ENCODE peak calls at places on chromosomes 2 and 18, in four cellular contexts. U, Z, X and M are unnamed samples. For H3K9me2, the result is how much of the 10 kb centered on the place peaks cover.

GRCh38 chr2:110149330-110150220 is 34.0 kb upstream of the MALL start:
- DNase-seq in U (no peak), Z (no peak), X (no peak), M (peak)

GRCh38 chr18:61782545-61782944 is 110.3 kb downstream of the RNF152 start:
- DNase-seq in X (no peak), Z (no peak), U (no peak), M (no peak)

GRCh38 chr2:118990757-118991545 is 49.0 kb downstream of the MARCO start:
- DNase-seq in X (no peak), U (no peak), Z (no peak), M (no peak)

GRCh38 chr2:75516378-75517122 is 44.2 kb downstream of the EVA1A start:
- DNase-seq in U (no peak), Z (no peak), X (peak), M (no peak)

GRCh38 chr2:120712180-120712678 is 23.4 kb upstream of the GLI2 start:
- DNase-seq in X (no peak), U (no peak), Z (no peak), M (peak)

GRCh38 chr2:96163768-96164429 is 18.7 kb upstream of the DUSP2 start:
- DNase-seq in X (no peak), U (no peak), Z (no peak), M (no peak)

GRCh38 chr2:54635554-54636152 is 87.8 kb upstream of the EML6 start:
- DNase-seq in U (no peak), Z (no peak), X (no peak), M (peak)

GRCh38 chr2:173048901-173049661 is 26.6 kb upstream of the MAP3K20 start:
- DNase-seq in X (peak), U (no peak), Z (no peak), M (peak)

GRCh38 chr2:227462972-227463931 is 8.7 kb upstream of the AGFG1 start:
- DNase-seq in X (no peak), Z (peak), U (no peak), M (no peak)

GRCh38 chr18:48997985-48998831 is 47.4 kb upstream of the SMAD7 start:
- DNase-seq in U (peak), Z (no peak), X (peak), M (peak)

GRCh38 chr2:10919776-10920606 is 8.3 kb downstream of the KCNF1 start:
- DNase-seq in X (no peak), U (peak), Z (no peak), M (no peak)

GRCh38 chr2:85438291-85439110 is 20.0 kb downstream of the SH2D6 start:
- DNase-seq in X (no peak), Z (peak), U (no peak), M (peak)

GRCh38 chr2:147487980-147488289 is 356.9 kb upstream of the ACVR2A start:
- DNase-seq in U (no peak), X (no peak), Z (no peak), M (no peak)

GRCh38 chr2:118665784-118666529 is 181.5 kb downstream of the EN1 start:
- DNase-seq in X (no peak), Z (no peak), U (no peak), M (peak)

GRCh38 chr2:100119235-100119634 is 23.2 kb downstream of the AFF3 start:
- DNase-seq in U (peak), Z (no peak), X (no peak), M (no peak)

GRCh38 chr2:221610249-221610648 is 38.1 kb upstream of the EPHA4 start:
- DNase-seq in Z (no peak), U (no peak), X (no peak), M (no peak)

GRCh38 chr2:156110890-156111289 is 221.6 kb downstream of the NR4A2 start:
- DNase-seq in X (peak), Z (peak), U (peak), M (peak)

GRCh38 chr2:85242321-85242720 is 85.5 kb downstream of the TGOLN2 start:
- DNase-seq in Z (no peak), X (no peak), U (no peak), M (no peak)

GRCh38 chr2:216687646-216688045 is 7.7 kb downstream of the IGFBP5 start:
- DNase-seq in Z (peak), U (peak), X (no peak), M (peak)

GRCh38 chr2:71749671-71750101 is 296.3 kb downstream of the DYSF start:
- DNase-seq in Z (no peak), X (no peak), U (no peak), M (peak)

GRCh38 chr2:241268716-241269445 is 46.6 kb downstream of the HDLBP start:
- DNase-seq in U (no peak), Z (no peak), X (no peak), M (peak)

GRCh38 chr2:171316220-171316619 is 117.6 kb downstream of the METTL8 start:
- DNase-seq in U (peak), Z (no peak), X (no peak), M (no peak)

GRCh38 chr2:127829845-127830246 is 18.9 kb upstream of the WDR33 start:
- DNase-seq in Z (peak), U (peak), X (no peak), M (no peak)

GRCh38 chr18:79612291-79613108 is 67.1 kb upstream of the CTDP1 start:
- DNase-seq in Z (no peak), U (no peak), X (no peak), M (no peak)
- H3K9me2 ChIP-seq in Z (under half), U (under half), X (under half), M (under half)

DNA sequence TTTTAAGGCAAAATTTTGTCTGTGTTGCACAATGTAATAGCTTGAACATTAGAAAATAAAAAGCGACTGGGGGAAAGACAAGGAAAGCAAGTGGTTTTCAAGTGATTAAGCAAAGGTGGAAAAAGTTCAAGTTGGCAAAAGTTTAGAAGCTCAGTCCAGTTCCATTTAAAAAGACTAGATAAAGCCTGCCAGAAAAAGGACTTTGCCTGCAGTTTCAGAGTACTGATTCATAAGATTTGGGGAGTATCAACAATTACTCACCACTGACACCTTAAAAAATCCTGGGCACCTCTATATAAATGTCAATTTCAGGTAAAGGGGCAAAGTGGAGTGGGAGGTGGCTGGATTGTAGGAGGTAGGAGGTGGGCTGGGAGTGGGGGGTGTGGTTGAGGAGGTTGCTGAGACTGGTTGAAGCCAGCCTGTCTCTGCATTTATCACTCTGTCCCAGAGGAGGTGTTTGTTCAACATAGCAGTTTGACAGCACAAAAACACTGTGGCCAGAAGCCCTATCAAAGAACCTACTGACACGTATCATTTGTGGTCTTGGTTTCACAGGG is 14.6 kb downstream of the ZEB2 start:
- DNase-seq in Z (no peak), X (no peak), U (no peak), M (peak)
- H3K27ac ChIP-seq in Z (no peak), X (no peak), U (no peak), M (peak)

GRCh38 chr2:24657818-24658217 is 135.4 kb downstream of the PTRHD1 start:
- DNase-seq in X (no peak), Z (no peak), U (no peak), M (no peak)
- H3K9me2 ChIP-seq in X (under half), Z (under half), U (under half), M (under half)

DNA sequence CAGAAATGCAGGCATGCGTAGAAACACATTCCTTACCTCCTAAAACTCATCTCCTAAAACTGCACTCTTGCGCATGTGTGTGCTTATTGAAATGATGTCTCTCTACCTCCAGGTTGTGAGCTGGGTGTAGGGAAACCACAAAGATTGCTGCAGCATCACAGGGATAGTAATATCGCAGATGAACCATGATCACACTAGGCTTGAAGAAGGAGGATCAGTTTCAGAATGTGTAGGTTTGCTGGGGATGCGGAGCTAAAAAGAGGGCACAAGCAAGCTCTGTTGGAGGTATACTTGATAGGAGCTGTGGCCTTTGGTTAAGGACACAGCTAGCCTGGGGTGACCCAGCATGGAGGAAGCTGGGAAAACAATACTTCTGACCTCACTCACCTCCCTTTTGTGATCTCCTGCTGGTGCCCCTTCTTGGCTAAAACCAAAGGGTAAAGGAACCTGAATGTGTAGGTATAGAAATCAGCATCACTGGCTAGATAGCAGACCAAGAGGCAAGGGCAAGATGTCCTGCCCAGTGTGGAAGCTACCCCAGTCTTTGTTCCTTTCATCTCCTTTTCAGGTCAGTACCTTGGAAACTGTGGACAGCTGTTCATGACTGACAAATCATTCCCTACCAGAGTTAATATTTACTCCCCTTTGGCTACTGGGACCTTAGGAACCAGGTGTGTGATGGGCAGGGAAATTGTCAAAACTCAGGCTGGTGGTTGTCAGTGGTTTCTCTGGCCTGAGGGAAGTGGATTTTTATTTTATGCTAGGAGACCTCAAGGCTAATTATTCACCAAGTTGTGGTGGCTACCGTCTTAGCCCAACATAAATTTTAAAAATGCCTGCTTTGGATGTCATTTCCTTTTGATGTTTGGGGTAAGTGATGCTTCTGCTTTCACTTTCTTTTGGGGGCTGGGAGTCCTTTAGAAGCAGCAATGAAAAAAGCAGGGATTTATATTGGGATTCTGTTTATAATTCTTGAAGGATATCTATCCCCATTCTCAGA is 119.0 kb downstream of the SETBP1 start:
- DNase-seq in Z (no peak), X (no peak), U (no peak), M (no peak)
- H3K27ac ChIP-seq in Z (no peak), X (peak), U (no peak), M (no peak)

DNA sequence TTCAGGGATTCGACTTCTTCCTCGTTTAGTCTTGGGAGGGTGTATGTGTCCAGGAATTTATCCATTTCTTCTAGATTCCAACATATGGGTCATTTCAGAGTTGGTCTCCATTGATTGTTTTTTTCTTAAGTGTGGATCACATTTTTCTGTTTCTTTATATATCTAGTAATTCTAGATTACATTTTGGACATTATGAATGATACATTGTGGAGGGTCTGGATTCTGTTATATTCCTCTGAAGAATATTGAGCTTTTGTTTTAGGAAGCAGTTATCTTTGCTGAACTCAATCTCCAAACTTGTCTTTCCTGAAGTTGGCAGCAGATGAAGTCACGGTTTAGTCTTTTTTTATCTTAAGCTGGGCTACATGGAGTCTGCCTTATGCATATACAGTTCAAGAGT is 9.3 kb downstream of the FAM228B start:
- DNase-seq in X (no peak), Z (no peak), U (no peak), M (no peak)
- H3K9me2 ChIP-seq in X (under half), Z (under half), U (under half), M (under half)

GRCh38 chr2:233040571-233040970 is 8.1 kb downstream of the NEU2 start:
- DNase-seq in U (no peak), Z (no peak), X (no peak), M (no peak)

GRCh38 chr2:233041722-233042323 is 9.4 kb downstream of the NEU2 start:
- DNase-seq in Z (no peak), X (no peak), U (no peak), M (no peak)

GRCh38 chr2:233042549-233042948 is 10.1 kb downstream of the NEU2 start:
- DNase-seq in Z (no peak), U (no peak), X (no peak), M (no peak)

GRCh38 chr2:233039217-233040173 is 7.0 kb downstream of the NEU2 start:
- DNase-seq in U (no peak), Z (no peak), X (no peak), M (no peak)

GRCh38 chr2:233040174-233040530 is 7.7 kb downstream of the NEU2 start:
- DNase-seq in Z (no peak), U (no peak), X (no peak), M (no peak)
- H3K27ac ChIP-seq in Z (no peak), U (no peak), X (no peak), M (no peak)